ENCODE peak calls at places on chromosomes 13 and 19, in five cellular contexts. One of them, this sample, is unnamed.

GRCh38 chr19:10206226-10206873 is 11.6 kb upstream of the DNMT1 start:
- DNase-seq in adrenal gland: peak; percentile 78
- DNase-seq in breast epithelium: peak; percentile 57
- DNase-seq in uterus: no peak
- DNase-seq in A549: no peak
- DNase-seq in this sample: no peak

GRCh38 chr13:44921931-44922758 is 67.1 kb downstream of the NUFIP1 start:
- DNase-seq in uterus: peak; percentile 61
- DNase-seq in adrenal gland: peak; percentile 89
- DNase-seq in A549: peak; percentile 92
- DNase-seq in breast epithelium: no peak
- DNase-seq in this sample: peak; percentile 93

GRCh38 chr13:95714142-95714832 is 37.3 kb downstream of the DNAJC3 start:
- DNase-seq in breast epithelium: no peak
- DNase-seq in A549: peak; percentile 65
- DNase-seq in adrenal gland: no peak
- DNase-seq in uterus: no peak
- DNase-seq in this sample: no peak

GRCh38 chr13:29483211-29483610 is 112.3 kb downstream of the SLC7A1 start:
- DNase-seq in A549: no peak
- DNase-seq in adrenal gland: no peak
- DNase-seq in uterus: no peak
- DNase-seq in breast epithelium: no peak
- DNase-seq in this sample: peak; percentile 36

GRCh38 chr13:113601166-113602070 is 16.9 kb downstream of the TFDP1 start:
- DNase-seq in uterus: no peak
- DNase-seq in A549: no peak
- DNase-seq in adrenal gland: no peak
- DNase-seq in breast epithelium: no peak
- DNase-seq in this sample: no peak

GRCh38 chr19:19627716-19628498 is at the start of gene LPAR2:
- DNase-seq in adrenal gland: no peak
- DNase-seq in breast epithelium: peak; percentile 66
- DNase-seq in uterus: no peak
- DNase-seq in A549: no peak
- DNase-seq in this sample: peak; percentile 69

GRCh38 chr19:35479278-35479677 is 11.0 kb downstream of the KRTDAP start:
- DNase-seq in A549: no peak
- DNase-seq in adrenal gland: no peak
- DNase-seq in breast epithelium: no peak
- DNase-seq in uterus: no peak
- DNase-seq in this sample: no peak

GRCh38 chr13:114118086-114118762 is 14.2 kb downstream of the RASA3 start:
- DNase-seq in A549: peak; percentile 56
- DNase-seq in breast epithelium: peak; percentile 10
- DNase-seq in uterus: no peak
- DNase-seq in adrenal gland: no peak
- DNase-seq in this sample: no peak

GRCh38 chr13:86757236-86757978 is 913.8 kb upstream of the SLITRK5 start:
- DNase-seq in uterus: no peak
- DNase-seq in breast epithelium: no peak
- DNase-seq in adrenal gland: no peak
- DNase-seq in A549: no peak
- DNase-seq in this sample: no peak

GRCh38 chr19:3546119-3546518 is 7.1 kb downstream of the TEKTIP1 start:
- DNase-seq in A549: no peak
- DNase-seq in uterus: no peak
- DNase-seq in adrenal gland: no peak
- DNase-seq in breast epithelium: no peak
- DNase-seq in this sample: no peak

GRCh38 chr19:3544742-3545668 is 6.0 kb downstream of the TEKTIP1 start:
- DNase-seq in adrenal gland: peak; percentile 89
- DNase-seq in A549: peak; percentile 63
- DNase-seq in uterus: peak; percentile 69
- DNase-seq in breast epithelium: no peak
- DNase-seq in this sample: peak; percentile 48

GRCh38 chr19:3545669-3546034 is 6.7 kb downstream of the TEKTIP1 start:
- DNase-seq in breast epithelium: no peak
- DNase-seq in A549: no peak
- DNase-seq in uterus: no peak
- DNase-seq in adrenal gland: no peak
- DNase-seq in this sample: no peak

GRCh38 chr19:3543150-3544053 is 4.4 kb downstream of the TEKTIP1 start:
- DNase-seq in breast epithelium: no peak
- DNase-seq in uterus: peak; percentile 43
- DNase-seq in A549: no peak
- DNase-seq in adrenal gland: no peak
- DNase-seq in this sample: no peak

GRCh38 chr19:3544054-3544376 is 5.0 kb downstream of the TEKTIP1 start:
- DNase-seq in uterus: no peak
- DNase-seq in breast epithelium: no peak
- DNase-seq in A549: no peak
- DNase-seq in adrenal gland: no peak
- DNase-seq in this sample: no peak
- TF ChIP-seq POLR2A in uterus: no peak
- TF ChIP-seq POLR2A in breast epithelium: no peak
- TF ChIP-seq POLR2A in A549: no peak
- TF ChIP-seq POLR2A in adrenal gland: no peak
- TF ChIP-seq POLR2A in this sample: no peak

DNA sequence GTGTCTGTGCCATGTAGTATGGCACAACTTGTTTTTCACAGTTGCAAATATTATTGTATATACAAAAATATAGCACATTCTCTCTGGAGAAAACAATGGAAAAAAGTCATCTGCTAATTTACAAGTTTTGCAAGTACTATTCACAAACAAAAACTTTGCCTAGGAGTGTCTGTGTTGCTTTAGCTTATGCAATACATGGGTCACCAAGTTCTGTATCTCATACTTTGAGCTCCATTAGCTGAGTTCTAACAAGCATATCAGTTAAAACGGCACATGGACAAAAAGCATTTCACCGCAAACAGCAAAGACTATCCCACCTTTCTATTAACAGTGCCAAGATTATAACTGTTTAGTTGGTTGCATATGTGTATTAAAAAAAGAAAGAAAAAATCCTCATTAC is 4.6 kb downstream of the SPRY2 start:
- DNase-seq in A549: no peak
- DNase-seq in adrenal gland: no peak
- DNase-seq in breast epithelium: no peak
- DNase-seq in uterus: no peak
- DNase-seq in this sample: no peak
- H3K27ac ChIP-seq in A549: peak overlapping the region; percentile 94
- H3K27ac ChIP-seq in adrenal gland: no peak overlapping the region
- H3K27ac ChIP-seq in breast epithelium: peak overlapping the region; percentile 98
- H3K27ac ChIP-seq in uterus: peak overlapping the region; percentile 12
- H3K27ac ChIP-seq in this sample: peak overlapping the region; percentile 94

GRCh38 chr19:44720945-44721344 is 22.0 kb downstream of the CEACAM16 start:
- DNase-seq in A549: no peak
- DNase-seq in uterus: no peak
- DNase-seq in breast epithelium: no peak
- DNase-seq in adrenal gland: no peak
- DNase-seq in this sample: no peak
- H3K4me1 ChIP-seq in A549: peaks cover 87% of the 10 kb centered on the region
- H3K4me1 ChIP-seq in uterus: peaks cover 4% of the 10 kb centered on the region
- H3K4me1 ChIP-seq in breast epithelium: peaks cover 14% of the 10 kb centered on the region
- H3K4me1 ChIP-seq in adrenal gland: peaks cover 29% of the 10 kb centered on the region
- H3K4me1 ChIP-seq in this sample: peaks cover 5% of the 10 kb centered on the region

DNA sequence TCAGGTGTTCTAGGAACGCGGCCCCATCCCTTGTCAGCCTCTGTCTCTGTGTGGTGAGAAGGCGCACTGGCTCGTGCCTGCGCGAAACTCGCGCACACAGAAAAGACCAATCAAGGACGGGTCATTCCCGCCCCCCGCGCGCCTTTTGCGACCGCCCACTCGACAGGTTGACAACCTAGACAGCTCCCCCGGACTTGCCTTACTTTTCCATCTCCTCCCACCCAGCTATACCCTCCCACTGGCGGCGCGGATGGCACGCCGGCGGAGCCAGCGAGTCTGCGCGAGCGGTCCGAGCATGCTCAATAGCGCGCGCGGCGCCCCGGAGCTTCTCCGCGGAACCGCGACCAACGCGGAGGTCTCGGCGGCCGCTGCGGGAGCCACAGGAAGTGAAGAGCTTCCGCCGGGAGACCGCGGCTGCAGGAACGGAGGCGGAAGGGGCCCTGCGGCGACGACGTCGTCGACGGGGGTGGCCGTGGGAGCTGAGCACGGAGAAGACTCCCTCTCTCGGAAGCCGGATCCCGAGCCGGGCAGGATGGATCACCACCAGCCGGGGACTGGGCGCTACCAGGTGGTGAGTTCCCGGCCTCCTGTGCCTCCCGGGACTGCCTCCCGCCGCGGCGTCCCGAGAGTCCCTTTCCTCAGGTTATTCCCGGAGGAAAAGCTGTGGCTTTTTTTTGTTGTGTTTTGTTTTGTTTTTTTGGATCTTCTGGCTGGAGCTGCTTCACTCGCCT is at the start of gene NDFIP2:
- DNase-seq in A549: peak; percentile 83
- DNase-seq in uterus: peak; percentile 78
- DNase-seq in breast epithelium: peak; percentile 78
- DNase-seq in adrenal gland: peak; percentile 91
- DNase-seq in this sample: peak; percentile 85
- TF ChIP-seq POLR2A in A549: peak; percentile 70
- TF ChIP-seq POLR2A in uterus: no peak
- TF ChIP-seq POLR2A in breast epithelium: no peak
- TF ChIP-seq POLR2A in adrenal gland: peak; percentile 79
- TF ChIP-seq POLR2A in this sample: peak; percentile 81

GRCh38 chr19:3479177-3479818 is 1.0 kb downstream of the SMIM24 start:
- DNase-seq in uterus: no peak
- DNase-seq in A549: peak; percentile 66
- DNase-seq in breast epithelium: no peak
- DNase-seq in adrenal gland: no peak
- DNase-seq in this sample: no peak
- H3K27ac ChIP-seq in uterus: no peak overlapping the region
- H3K27ac ChIP-seq in A549: no peak overlapping the region
- H3K27ac ChIP-seq in breast epithelium: no peak overlapping the region
- H3K27ac ChIP-seq in adrenal gland: no peak overlapping the region
- H3K27ac ChIP-seq in this sample: no peak overlapping the region

This sample was measured in prostate gland.